ENCODE peak calls at places on chromosomes 7 and 10, in four cellular contexts. One of them, this sample, is unnamed.
A peak's percentile ranks its signal among the peaks of the same experiment; 100 is the strongest.

GRCh38 chr10:117241541-117242462 is 888 bp downstream of the SLC18A2 start:
- DNase-seq in GM13976: no peak
- DNase-seq in chondrocyte: no peak
- DNase-seq in heart right ventricle: no peak
- DNase-seq in this sample: no peak

GRCh38 chr7:90210475-90210874 is 1.1 kb upstream of the STEAP2 start:
- DNase-seq in chondrocyte: no peak
- DNase-seq in GM13976: no peak
- DNase-seq in heart right ventricle: no peak
- DNase-seq in this sample: no peak

GRCh38 chr7:65832281-65832680 is 40.6 kb upstream of the VKORC1L1 start:
- DNase-seq in chondrocyte: no peak
- DNase-seq in GM13976: no peak
- DNase-seq in heart right ventricle: no peak
- DNase-seq in this sample: peak; percentile 19

GRCh38 chr7:129836983-129837382 is 115.8 kb downstream of the UBE2H start:
- DNase-seq in GM13976: no peak
- DNase-seq in heart right ventricle: no peak
- DNase-seq in chondrocyte: no peak
- DNase-seq in this sample: no peak

GRCh38 chr7:33054261-33054964 is 8.2 kb downstream of the NT5C3A start:
- DNase-seq in chondrocyte: no peak
- DNase-seq in GM13976: no peak
- DNase-seq in heart right ventricle: no peak
- DNase-seq in this sample: no peak

GRCh38 chr7:45026984-45027773 is 27.2 kb downstream of the CCM2 start:
- DNase-seq in chondrocyte: peak; percentile 40
- DNase-seq in heart right ventricle: no peak
- DNase-seq in GM13976: no peak
- DNase-seq in this sample: peak; percentile 35

GRCh38 chr10:62054408-62054807 is 152.9 kb downstream of the ARID5B start:
- DNase-seq in GM13976: no peak
- DNase-seq in heart right ventricle: no peak
- DNase-seq in chondrocyte: no peak
- DNase-seq in this sample: no peak

GRCh38 chr7:142813699-142814098 is 41.2 kb upstream of the EPHB6 start:
- DNase-seq in chondrocyte: no peak
- DNase-seq in heart right ventricle: no peak
- DNase-seq in GM13976: no peak
- DNase-seq in this sample: no peak

DNA sequence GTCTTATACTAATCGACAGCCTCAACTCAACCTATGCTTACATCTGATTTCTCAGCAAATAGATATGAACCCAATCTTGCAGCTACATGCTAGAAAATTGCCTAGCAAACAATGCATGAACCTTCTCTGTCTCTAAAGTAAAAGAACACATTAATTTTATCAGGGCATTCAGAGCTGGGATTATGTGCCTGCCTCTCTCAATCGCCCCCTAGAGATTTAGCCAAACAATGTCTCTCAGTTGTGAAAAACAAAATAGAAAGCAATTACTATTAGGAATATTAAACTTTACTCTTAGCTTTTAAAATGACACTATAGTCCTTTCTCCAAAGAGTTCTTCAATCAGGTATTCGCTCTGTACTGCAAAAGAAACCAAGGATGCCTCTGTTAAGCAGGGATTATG is 737.1 kb downstream of the PARD3 start:
- DNase-seq in heart right ventricle: no peak
- DNase-seq in GM13976: no peak
- DNase-seq in chondrocyte: no peak
- DNase-seq in this sample: no peak
- TF ChIP-seq CTCF in heart right ventricle: peak; percentile 14
- TF ChIP-seq CTCF in GM13976: no peak
- TF ChIP-seq CTCF in chondrocyte: peak; percentile 44
- TF ChIP-seq CTCF in this sample: no peak

GRCh38 chr10:95208702-95209391 is 14.8 kb downstream of the ACSM6 start:
- DNase-seq in chondrocyte: no peak
- DNase-seq in GM13976: no peak
- DNase-seq in heart right ventricle: no peak
- DNase-seq in this sample: no peak
- TF ChIP-seq CTCF in chondrocyte: peak; percentile 84
- TF ChIP-seq CTCF in GM13976: no peak
- TF ChIP-seq CTCF in heart right ventricle: peak; percentile 48
- TF ChIP-seq CTCF in this sample: peak; percentile 23

GRCh38 chr10:127679642-127680255 is 57.2 kb upstream of the FOXI2 start:
- DNase-seq in heart right ventricle: no peak
- DNase-seq in GM13976: no peak
- DNase-seq in chondrocyte: no peak
- DNase-seq in this sample: no peak
- TF ChIP-seq CTCF in heart right ventricle: peak; percentile 12
- TF ChIP-seq CTCF in GM13976: peak; percentile 6
- TF ChIP-seq CTCF in chondrocyte: peak; percentile 58
- TF ChIP-seq CTCF in this sample: no peak

DNA sequence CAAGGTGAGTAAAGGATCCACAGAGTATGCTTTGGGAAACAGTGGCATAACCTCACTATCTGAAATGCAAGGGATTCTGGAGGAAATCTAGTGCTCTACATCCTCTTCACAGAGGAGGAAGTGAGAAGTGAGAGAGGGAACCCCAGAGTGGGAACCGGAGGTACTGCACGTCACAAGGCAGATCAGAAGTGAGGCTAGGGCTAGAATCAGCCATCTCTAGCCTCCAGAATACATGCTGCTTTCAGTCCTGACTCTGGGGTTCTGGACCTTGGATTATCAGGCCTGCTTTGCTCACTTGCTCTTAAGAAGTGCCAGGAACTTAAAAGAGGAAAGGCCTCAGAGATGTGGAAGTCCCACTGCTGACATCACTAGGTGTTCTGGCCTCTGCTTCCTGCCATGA is 25.7 kb downstream of the ZNF503 start:
- DNase-seq in chondrocyte: no peak
- DNase-seq in heart right ventricle: no peak
- DNase-seq in GM13976: no peak
- DNase-seq in this sample: no peak
- TF ChIP-seq CTCF in chondrocyte: no peak
- TF ChIP-seq CTCF in heart right ventricle: no peak
- TF ChIP-seq CTCF in GM13976: no peak
- TF ChIP-seq CTCF in this sample: no peak

DNA sequence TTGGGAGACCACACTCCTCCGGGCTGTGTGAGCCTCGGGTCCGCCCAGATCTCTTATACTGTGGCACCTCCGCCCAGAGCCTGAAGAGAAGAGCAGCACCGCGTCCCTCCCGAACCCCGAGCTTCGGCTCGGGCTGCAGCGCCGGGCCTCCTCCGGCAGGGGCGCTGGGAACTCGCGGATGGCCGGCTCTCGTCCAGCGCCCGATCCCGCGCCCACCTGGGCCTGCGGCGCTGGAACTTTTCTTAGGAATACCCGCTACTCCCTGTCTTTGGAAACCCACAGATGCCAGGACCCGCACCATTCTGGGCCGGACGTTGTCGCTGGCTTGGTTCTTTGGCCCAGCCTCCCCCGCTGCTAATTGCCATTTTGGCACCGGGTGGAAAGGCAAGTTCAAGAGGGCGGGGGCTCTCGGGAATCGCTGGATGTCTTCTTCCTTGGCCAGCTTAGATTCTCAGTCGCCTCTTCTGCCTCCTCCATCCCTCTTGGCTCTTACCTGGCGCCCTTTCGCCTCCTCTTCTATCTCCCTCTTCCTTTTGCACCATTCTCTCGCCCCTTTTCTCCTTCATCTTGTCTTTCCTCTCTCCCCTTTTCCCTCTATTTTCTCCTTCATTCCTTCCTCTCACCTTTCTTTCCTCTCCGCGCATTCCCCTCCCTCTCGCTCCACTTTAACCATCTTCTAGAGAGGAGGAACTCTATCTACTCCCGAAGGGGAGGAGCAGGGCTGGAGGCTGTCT is 2.1 kb upstream of the SORCS3 start:
- DNase-seq in heart right ventricle: no peak
- DNase-seq in chondrocyte: no peak
- DNase-seq in GM13976: peak; percentile 49
- DNase-seq in this sample: no peak
- TF ChIP-seq CTCF in heart right ventricle: peak; percentile 35
- TF ChIP-seq CTCF in chondrocyte: peak; percentile 46
- TF ChIP-seq CTCF in GM13976: peak; percentile 25
- TF ChIP-seq CTCF in this sample: peak; percentile 58

GRCh38 chr10:11104772-11105675 is 87.4 kb downstream of the CELF2 start:
- DNase-seq in GM13976: peak; percentile 9
- DNase-seq in heart right ventricle: no peak
- DNase-seq in chondrocyte: no peak
- DNase-seq in this sample: peak; percentile 36
- TF ChIP-seq CTCF in GM13976: peak; percentile 26
- TF ChIP-seq CTCF in heart right ventricle: no peak
- TF ChIP-seq CTCF in chondrocyte: no peak
- TF ChIP-seq CTCF in this sample: no peak

DNA sequence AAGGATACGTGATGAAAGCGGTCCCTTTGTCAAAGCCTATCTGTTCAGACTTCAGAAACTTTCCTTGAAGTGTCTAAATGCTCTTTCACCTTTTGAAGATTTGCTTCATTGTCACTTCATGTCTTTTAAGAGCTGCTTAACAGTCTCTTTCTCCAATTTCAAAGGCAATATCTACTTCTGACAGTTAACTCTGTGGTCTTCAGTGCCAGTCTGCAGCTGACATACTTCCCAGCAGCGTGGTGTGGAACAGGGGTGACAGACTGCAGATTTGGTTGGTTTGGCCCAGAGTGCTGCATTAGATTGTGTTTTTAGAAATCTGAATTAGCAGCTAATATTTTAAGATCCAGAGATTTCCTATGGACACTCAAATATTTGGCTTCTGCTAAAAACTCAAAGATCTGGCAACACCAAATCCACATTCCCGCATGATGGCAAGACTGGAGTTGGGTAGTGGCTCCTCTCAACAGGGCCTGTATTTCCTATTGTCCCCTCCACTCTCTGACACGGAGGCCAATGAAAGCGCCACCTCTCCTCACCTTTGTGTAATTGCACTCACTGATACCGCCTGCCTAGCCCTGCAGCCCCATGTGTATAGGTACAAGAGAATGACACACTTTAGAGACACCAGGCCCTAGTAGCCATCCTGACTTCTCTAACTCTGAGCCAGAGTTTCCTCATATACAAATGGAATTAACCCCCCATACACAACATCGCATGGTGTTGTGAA is 11.5 kb downstream of the SCRN1 start:
- DNase-seq in GM13976: no peak
- DNase-seq in chondrocyte: no peak
- DNase-seq in heart right ventricle: no peak
- DNase-seq in this sample: peak; percentile 20
- TF ChIP-seq CTCF in GM13976: no peak
- TF ChIP-seq CTCF in chondrocyte: no peak
- TF ChIP-seq CTCF in heart right ventricle: no peak
- TF ChIP-seq CTCF in this sample: no peak

DNA sequence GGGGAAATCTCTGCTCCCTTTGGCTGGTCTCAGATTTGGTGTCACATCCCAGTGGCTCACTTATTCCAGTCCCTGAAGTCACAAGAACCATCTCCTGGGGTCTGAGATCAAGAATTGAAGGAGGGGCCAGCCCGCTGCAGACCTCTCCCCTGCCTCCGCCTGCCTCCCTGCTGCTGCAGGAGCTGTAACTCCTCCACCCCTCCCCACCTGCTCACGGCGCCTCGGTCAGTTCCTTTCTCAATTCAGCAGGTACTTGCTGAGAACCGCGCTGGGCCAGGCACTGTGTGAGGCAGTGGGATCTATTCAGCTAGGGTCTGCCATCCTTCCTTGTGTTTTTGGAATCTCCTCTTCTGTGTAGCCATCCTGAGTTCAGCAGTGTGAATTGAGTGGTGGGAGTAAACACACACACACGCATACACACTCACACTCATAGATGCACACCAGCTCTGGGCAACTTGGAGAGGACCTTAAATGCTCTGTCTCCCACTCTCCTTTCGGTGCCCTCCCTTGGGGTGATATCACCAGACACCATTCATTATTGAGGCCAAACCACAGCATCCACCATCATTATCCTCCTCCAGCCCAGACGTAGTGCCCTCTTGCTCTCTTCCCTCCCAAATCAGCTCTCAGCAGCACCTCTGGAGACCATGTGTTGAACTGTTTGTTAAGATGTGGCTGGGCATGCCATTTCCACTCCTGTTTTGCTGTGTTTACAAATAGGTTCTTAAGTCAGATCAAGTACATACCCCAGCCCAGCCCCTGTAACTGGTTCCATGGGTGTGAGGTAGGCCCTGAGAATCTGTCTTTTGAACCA is 22.0 kb upstream of the ANKRD2 start:
- DNase-seq in GM13976: no peak
- DNase-seq in chondrocyte: peak; percentile 81
- DNase-seq in heart right ventricle: no peak
- DNase-seq in this sample: no peak
- TF ChIP-seq CTCF in GM13976: no peak
- TF ChIP-seq CTCF in chondrocyte: no peak
- TF ChIP-seq CTCF in heart right ventricle: no peak
- TF ChIP-seq CTCF in this sample: no peak